ENCODE peak calls at places on chromosomes 1 and 21, in five cellular contexts. One of them, this sample, is unnamed.

GRCh38 chr1:33634806-33635205 is 162.4 kb downstream of the ZSCAN20 start:
- DNase-seq in foreskin fibroblast: peak; percentile 29
- DNase-seq in dorsolateral prefrontal cortex: no peak
- DNase-seq in stimulated activated naive CD4-positive, alpha-beta T cell: no peak
- DNase-seq in stimulated activated effector memory CD8-positive, alpha-beta T cell treated with anti-CD3 and anti-CD28 coated beads, Interleukin-12 subunit alpha, Interleukin-12 subunit beta, amount 100 ng/mL, for 72 hours: peak; percentile 55
- DNase-seq in this sample: no peak

GRCh38 chr1:223363856-223364684 is at the start of gene SUSD4:
- DNase-seq in foreskin fibroblast: peak; percentile 17
- DNase-seq in dorsolateral prefrontal cortex: peak; percentile 36
- DNase-seq in stimulated activated naive CD4-positive, alpha-beta T cell: peak; percentile 78
- DNase-seq in stimulated activated effector memory CD8-positive, alpha-beta T cell treated with anti-CD3 and anti-CD28 coated beads, Interleukin-12 subunit alpha, Interleukin-12 subunit beta, amount 100 ng/mL, for 72 hours: peak; percentile 54
- DNase-seq in this sample: peak; percentile 55

GRCh38 chr1:109838838-109839240 is 71.8 kb upstream of the CSF1 start:
- DNase-seq in foreskin fibroblast: peak; percentile 72
- DNase-seq in dorsolateral prefrontal cortex: no peak
- DNase-seq in stimulated activated naive CD4-positive, alpha-beta T cell: no peak
- DNase-seq in stimulated activated effector memory CD8-positive, alpha-beta T cell treated with anti-CD3 and anti-CD28 coated beads, Interleukin-12 subunit alpha, Interleukin-12 subunit beta, amount 100 ng/mL, for 72 hours: no peak
- DNase-seq in this sample: no peak

GRCh38 chr21:15022608-15023261 is 42.1 kb downstream of the NRIP1 start:
- DNase-seq in foreskin fibroblast: no peak
- DNase-seq in dorsolateral prefrontal cortex: no peak
- DNase-seq in stimulated activated naive CD4-positive, alpha-beta T cell: no peak
- DNase-seq in stimulated activated effector memory CD8-positive, alpha-beta T cell treated with anti-CD3 and anti-CD28 coated beads, Interleukin-12 subunit alpha, Interleukin-12 subunit beta, amount 100 ng/mL, for 72 hours: no peak
- DNase-seq in this sample: no peak

GRCh38 chr1:3503525-3503886 is 49.0 kb downstream of the ARHGEF16 start:
- DNase-seq in foreskin fibroblast: no peak
- DNase-seq in dorsolateral prefrontal cortex: no peak
- DNase-seq in stimulated activated naive CD4-positive, alpha-beta T cell: no peak
- DNase-seq in stimulated activated effector memory CD8-positive, alpha-beta T cell treated with anti-CD3 and anti-CD28 coated beads, Interleukin-12 subunit alpha, Interleukin-12 subunit beta, amount 100 ng/mL, for 72 hours: no peak
- DNase-seq in this sample: no peak

GRCh38 chr21:46153259-46154154 is 1.9 kb downstream of the FTCD start:
- DNase-seq in foreskin fibroblast: peak; percentile 79
- DNase-seq in dorsolateral prefrontal cortex: peak; percentile 67
- DNase-seq in stimulated activated naive CD4-positive, alpha-beta T cell: peak; percentile 15
- DNase-seq in stimulated activated effector memory CD8-positive, alpha-beta T cell treated with anti-CD3 and anti-CD28 coated beads, Interleukin-12 subunit alpha, Interleukin-12 subunit beta, amount 100 ng/mL, for 72 hours: no peak
- DNase-seq in this sample: no peak

GRCh38 chr1:179812501-179813292 is 64.9 kb downstream of the TOR1AIP2 start:
- DNase-seq in foreskin fibroblast: no peak
- DNase-seq in dorsolateral prefrontal cortex: no peak
- DNase-seq in stimulated activated naive CD4-positive, alpha-beta T cell: no peak
- DNase-seq in stimulated activated effector memory CD8-positive, alpha-beta T cell treated with anti-CD3 and anti-CD28 coated beads, Interleukin-12 subunit alpha, Interleukin-12 subunit beta, amount 100 ng/mL, for 72 hours: no peak
- DNase-seq in this sample: no peak

GRCh38 chr1:175317309-175317708 is 124.7 kb upstream of the KIAA0040 start:
- DNase-seq in foreskin fibroblast: no peak
- DNase-seq in dorsolateral prefrontal cortex: no peak
- DNase-seq in stimulated activated naive CD4-positive, alpha-beta T cell: no peak
- DNase-seq in stimulated activated effector memory CD8-positive, alpha-beta T cell treated with anti-CD3 and anti-CD28 coated beads, Interleukin-12 subunit alpha, Interleukin-12 subunit beta, amount 100 ng/mL, for 72 hours: peak; percentile 59
- DNase-seq in this sample: no peak

This sample was measured in hypothalamus.